ENCODE peak calls at places on chromosomes 6 and 20, in seven cellular contexts. F, N, S, M, V, I and H are unnamed samples.

GRCh38 chr6:11778648-11779307 is at the start of gene ADTRP:
- DNase-seq in S (no peak), N (no peak), V (no peak), I (no peak), M (peak; percentile 52), F (peak; percentile 67), H (no peak)

GRCh38 chr6:44933113-44933512 is 395.0 kb upstream of the RUNX2 start:
- DNase-seq in M (no peak), I (no peak), S (no peak), F (no peak), N (no peak), V (no peak), H (no peak)

GRCh38 chr6:25022140-25022553 is 86.4 kb upstream of the RIPOR2 start:
- DNase-seq in F (no peak), M (no peak), N (no peak), I (no peak), V (no peak), S (no peak), H (no peak)

GRCh38 chr20:9220874-9221547 is 152.1 kb downstream of the PLCB4 start:
- DNase-seq in N (no peak), V (no peak), I (no peak), M (no peak), F (no peak), S (no peak), H (no peak)

GRCh38 chr6:83055366-83055964 is 10.2 kb downstream of the UBE3D start:
- DNase-seq in M (no peak), I (peak; percentile 57), N (no peak), F (peak; percentile 41), V (peak; percentile 36), S (peak; percentile 65), H (no peak)

GRCh38 chr6:147561742-147562141 is 53.3 kb downstream of the SAMD5 start:
- DNase-seq in S (no peak), N (no peak), V (no peak), F (no peak), M (no peak), I (no peak), H (no peak)

GRCh38 chr20:14583413-14583812 is 246.0 kb upstream of the FLRT3 start:
- DNase-seq in F (no peak), I (no peak), V (no peak), S (no peak), N (peak; percentile 3), M (no peak), H (no peak)

GRCh38 chr20:11047559-11047958 is 373.8 kb upstream of the JAG1 start:
- DNase-seq in N (no peak), S (no peak), F (no peak), I (no peak), M (no peak), V (no peak), H (no peak)

GRCh38 chr20:46698788-46699187 is 9.5 kb upstream of the TP53RK start:
- DNase-seq in V (no peak), N (no peak), F (no peak), M (no peak), S (no peak), I (peak; percentile 53), H (no peak)